ENCODE peak calls at places on chromosomes 16 and 17, in ten cellular contexts. One of them, this sample, is unnamed.

GRCh38 chr17:62720126-62720850 is 87.8 kb downstream of the MARCHF10 start:
- DNase-seq in tibial nerve: no peak
- DNase-seq in A549: peak
- DNase-seq in H1: no peak
- DNase-seq in sigmoid colon: peak
- DNase-seq in ovary: no peak
- DNase-seq in HepG2: peak
- DNase-seq in stomach: no peak
- DNase-seq in transverse colon: no peak
- DNase-seq in GM12878: peak
- DNase-seq in this sample: no peak

GRCh38 chr16:48102083-48103008 is 53.4 kb downstream of the ABCC12 start:
- DNase-seq in A549: no peak
- DNase-seq in stomach: no peak
- DNase-seq in sigmoid colon: no peak
- DNase-seq in ovary: no peak
- DNase-seq in H1: no peak
- DNase-seq in tibial nerve: no peak
- DNase-seq in transverse colon: no peak
- DNase-seq in HepG2: no peak
- DNase-seq in GM12878: no peak
- DNase-seq in this sample: no peak

GRCh38 chr16:17370233-17371013 is 100.3 kb downstream of the XYLT1 start:
- DNase-seq in transverse colon: no peak
- DNase-seq in A549: no peak
- DNase-seq in H1: no peak
- DNase-seq in stomach: no peak
- DNase-seq in tibial nerve: no peak
- DNase-seq in GM12878: no peak
- DNase-seq in ovary: no peak
- DNase-seq in sigmoid colon: no peak
- DNase-seq in HepG2: no peak
- DNase-seq in this sample: no peak

GRCh38 chr17:74280093-74280513 is 6.1 kb downstream of the DNAI2 start:
- DNase-seq in GM12878: no peak
- DNase-seq in A549: no peak
- DNase-seq in stomach: no peak
- DNase-seq in transverse colon: peak
- DNase-seq in sigmoid colon: no peak
- DNase-seq in HepG2: no peak
- DNase-seq in H1: no peak
- DNase-seq in ovary: no peak
- DNase-seq in tibial nerve: no peak
- DNase-seq in this sample: no peak

GRCh38 chr17:1686086-1686485 is 1.4 kb upstream of the PRPF8 start:
- DNase-seq in H1: no peak
- DNase-seq in ovary: no peak
- DNase-seq in A549: no peak
- DNase-seq in sigmoid colon: no peak
- DNase-seq in transverse colon: no peak
- DNase-seq in GM12878: no peak
- DNase-seq in stomach: no peak
- DNase-seq in HepG2: no peak
- DNase-seq in tibial nerve: no peak
- DNase-seq in this sample: no peak

GRCh38 chr16:35711958-35712357 is 2252.5 kb downstream of the TP53TG3F start:
- DNase-seq in tibial nerve: no peak
- DNase-seq in transverse colon: no peak
- DNase-seq in stomach: no peak
- DNase-seq in ovary: no peak
- DNase-seq in A549: no peak
- DNase-seq in H1: no peak
- DNase-seq in GM12878: no peak
- DNase-seq in sigmoid colon: no peak
- DNase-seq in HepG2: no peak
- DNase-seq in this sample: no peak

GRCh38 chr16:83602797-83603735 is 204.7 kb upstream of the HSBP1 start:
- DNase-seq in H1: peak
- DNase-seq in tibial nerve: no peak
- DNase-seq in ovary: no peak
- DNase-seq in HepG2: no peak
- DNase-seq in A549: no peak
- DNase-seq in transverse colon: no peak
- DNase-seq in sigmoid colon: no peak
- DNase-seq in GM12878: no peak
- DNase-seq in stomach: no peak
- DNase-seq in this sample: no peak

GRCh38 chr17:63191610-63192009 is 225.6 kb downstream of the TANC2 start:
- DNase-seq in H1: no peak
- DNase-seq in sigmoid colon: no peak
- DNase-seq in stomach: no peak
- DNase-seq in transverse colon: peak
- DNase-seq in HepG2: no peak
- DNase-seq in tibial nerve: no peak
- DNase-seq in ovary: no peak
- DNase-seq in A549: no peak
- DNase-seq in GM12878: no peak
- DNase-seq in this sample: no peak

DNA sequence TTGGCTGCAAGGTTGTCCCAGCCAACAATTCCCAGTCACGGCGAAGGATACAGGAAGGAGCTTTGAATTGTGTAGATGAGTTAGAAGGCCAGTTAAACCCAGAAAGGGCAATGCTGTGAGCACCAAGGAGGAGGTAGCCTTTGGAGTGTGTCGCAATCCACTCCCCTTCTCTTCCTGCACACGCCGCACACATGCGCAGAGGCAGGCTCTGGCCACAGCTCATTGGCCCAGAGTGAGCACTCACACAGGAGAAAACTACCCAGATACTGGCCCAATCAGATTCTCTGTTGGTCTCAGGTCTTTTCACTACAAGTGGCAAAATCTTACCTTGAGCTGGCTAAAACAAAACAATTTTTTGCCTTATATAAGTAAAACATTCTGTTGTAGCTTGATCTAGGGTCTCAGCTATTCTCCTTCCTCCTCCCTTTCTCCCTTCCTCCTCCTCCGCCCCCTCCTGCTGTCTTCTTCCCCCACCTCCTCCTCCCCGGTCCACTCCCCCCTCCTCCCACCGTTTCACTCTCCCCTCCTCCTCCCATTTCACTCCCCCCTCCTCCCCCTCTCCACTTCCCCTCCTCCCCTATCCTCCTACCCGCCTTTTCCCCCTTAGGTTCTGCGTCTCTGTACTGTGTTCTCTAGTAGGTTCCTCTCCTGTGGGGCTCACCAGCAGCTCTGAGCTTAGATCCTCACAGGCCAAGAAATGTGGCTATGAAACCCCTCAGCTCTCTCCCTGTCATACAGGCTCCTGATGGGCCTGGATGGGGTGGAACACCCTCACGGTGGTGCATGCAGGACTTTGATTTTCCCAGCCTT is 344.9 kb downstream of the CPPED1 start:
- DNase-seq in HepG2: no peak
- DNase-seq in ovary: no peak
- DNase-seq in GM12878: no peak
- DNase-seq in sigmoid colon: no peak
- DNase-seq in A549: no peak
- DNase-seq in H1: no peak
- DNase-seq in tibial nerve: peak
- DNase-seq in transverse colon: peak
- DNase-seq in stomach: no peak
- DNase-seq in this sample: no peak
- TF ChIP-seq POLR2A in HepG2: no peak
- TF ChIP-seq POLR2A in ovary: no peak
- TF ChIP-seq POLR2A in GM12878: no peak
- TF ChIP-seq POLR2A in sigmoid colon: no peak
- TF ChIP-seq POLR2A in A549: no peak
- TF ChIP-seq POLR2A in H1: no peak
- TF ChIP-seq POLR2A in tibial nerve: no peak
- TF ChIP-seq POLR2A in transverse colon: no peak
- TF ChIP-seq POLR2A in stomach: no peak
- TF ChIP-seq POLR2A in this sample: no peak

DNA sequence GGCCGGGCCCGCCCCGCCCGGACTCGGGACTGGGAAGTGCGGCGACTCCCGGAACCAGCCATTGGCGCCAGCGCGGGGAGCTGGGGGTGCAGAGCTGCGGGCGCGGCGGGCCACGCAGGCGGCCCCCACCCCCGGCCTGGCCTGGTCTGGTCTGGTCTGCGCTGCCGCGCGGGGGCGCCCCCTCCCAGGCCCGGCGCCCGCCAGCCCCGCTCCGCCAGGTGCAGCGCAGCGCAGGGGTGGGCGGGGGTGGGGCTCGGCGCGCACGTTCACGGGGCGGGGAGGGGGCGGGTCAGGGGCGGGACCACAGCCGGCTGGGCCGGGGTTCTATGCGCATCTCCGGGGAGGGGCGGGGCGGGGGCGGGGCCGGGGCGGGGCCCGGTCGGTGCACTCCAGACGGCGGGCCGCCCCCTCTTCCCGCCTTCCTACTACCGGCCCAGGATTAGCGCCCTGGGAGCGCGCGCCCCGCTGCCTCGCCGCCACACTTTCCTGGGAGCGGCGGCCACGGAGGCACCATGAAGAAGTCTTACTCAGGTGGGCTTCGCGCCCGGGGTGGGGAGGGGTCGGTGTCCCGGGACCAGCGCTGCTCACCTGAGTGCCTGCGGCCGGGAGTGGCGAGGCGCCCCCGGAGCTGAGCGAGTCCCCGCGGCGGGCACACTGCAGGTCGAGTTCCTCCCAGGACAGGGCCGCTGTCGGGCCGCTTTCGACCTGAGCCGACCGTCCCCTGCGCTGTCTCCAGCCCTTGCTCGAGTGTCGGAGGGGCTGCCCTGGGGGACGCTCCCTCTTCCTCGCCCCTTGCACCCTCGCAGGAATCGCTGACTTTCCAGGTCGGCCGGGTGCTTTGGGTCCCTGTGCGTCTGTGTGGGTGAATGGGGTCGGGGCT is 140.5 kb downstream of the SEC14L1 start:
- DNase-seq in HepG2: peak
- DNase-seq in ovary: peak
- DNase-seq in A549: peak
- DNase-seq in sigmoid colon: peak
- DNase-seq in H1: peak
- DNase-seq in transverse colon: peak
- DNase-seq in stomach: peak
- DNase-seq in GM12878: no peak
- DNase-seq in tibial nerve: no peak
- DNase-seq in this sample: peak
- TF ChIP-seq CTCF in HepG2: peak
- TF ChIP-seq CTCF in ovary: no peak
- TF ChIP-seq CTCF in A549: peak
- TF ChIP-seq CTCF in sigmoid colon: no peak
- TF ChIP-seq CTCF in H1: peak
- TF ChIP-seq CTCF in transverse colon: no peak
- TF ChIP-seq CTCF in stomach: peak
- TF ChIP-seq CTCF in GM12878: peak
- TF ChIP-seq CTCF in tibial nerve: peak
- TF ChIP-seq CTCF in this sample: no peak

GRCh38 chr17:19445105-19445504 is 34.1 kb downstream of the RNF112 start:
- DNase-seq in HepG2: no peak
- DNase-seq in transverse colon: no peak
- DNase-seq in H1: no peak
- DNase-seq in ovary: no peak
- DNase-seq in A549: no peak
- DNase-seq in tibial nerve: no peak
- DNase-seq in GM12878: no peak
- DNase-seq in stomach: no peak
- DNase-seq in sigmoid colon: no peak
- DNase-seq in this sample: no peak

GRCh38 chr17:19440421-19440820 is 29.4 kb downstream of the RNF112 start:
- DNase-seq in A549: no peak
- DNase-seq in tibial nerve: no peak
- DNase-seq in GM12878: no peak
- DNase-seq in sigmoid colon: no peak
- DNase-seq in HepG2: no peak
- DNase-seq in ovary: no peak
- DNase-seq in transverse colon: no peak
- DNase-seq in H1: no peak
- DNase-seq in stomach: no peak
- DNase-seq in this sample: no peak

GRCh38 chr17:19447085-19447583 is 36.1 kb downstream of the RNF112 start:
- DNase-seq in tibial nerve: peak
- DNase-seq in ovary: peak
- DNase-seq in transverse colon: peak
- DNase-seq in GM12878: peak
- DNase-seq in sigmoid colon: peak
- DNase-seq in stomach: peak
- DNase-seq in H1: peak
- DNase-seq in HepG2: peak
- DNase-seq in A549: peak
- DNase-seq in this sample: no peak

GRCh38 chr17:19448341-19449268 is 37.6 kb downstream of the RNF112 start:
- DNase-seq in tibial nerve: peak
- DNase-seq in transverse colon: no peak
- DNase-seq in sigmoid colon: peak
- DNase-seq in GM12878: no peak
- DNase-seq in HepG2: peak
- DNase-seq in stomach: no peak
- DNase-seq in A549: no peak
- DNase-seq in ovary: no peak
- DNase-seq in H1: no peak
- DNase-seq in this sample: no peak

DNA sequence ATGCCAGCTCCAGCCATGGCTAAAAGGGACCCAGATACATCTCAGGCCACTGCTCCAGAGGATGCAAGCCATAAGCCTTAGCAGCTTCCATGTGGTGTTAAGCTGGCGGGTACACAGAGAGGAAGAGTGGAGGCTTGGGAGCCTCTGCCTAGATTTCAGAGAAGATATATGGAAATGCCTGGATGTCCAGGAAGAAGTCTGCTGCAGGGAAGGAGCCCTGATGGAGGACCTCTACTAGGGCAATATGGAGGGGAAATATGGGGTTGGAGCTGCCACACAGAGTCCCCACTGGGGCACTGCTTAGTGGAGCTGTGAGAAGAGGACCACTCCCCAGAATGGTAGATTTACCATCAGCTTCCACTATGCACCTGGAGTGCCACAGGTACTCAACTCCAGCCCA is 32.1 kb downstream of the RNF112 start:
- DNase-seq in GM12878: no peak
- DNase-seq in tibial nerve: no peak
- DNase-seq in HepG2: no peak
- DNase-seq in A549: no peak
- DNase-seq in transverse colon: no peak
- DNase-seq in ovary: no peak
- DNase-seq in H1: no peak
- DNase-seq in stomach: no peak
- DNase-seq in sigmoid colon: no peak
- DNase-seq in this sample: no peak
- TF ChIP-seq EP300 in GM12878: no peak
- TF ChIP-seq EP300 in tibial nerve: no peak
- TF ChIP-seq EP300 in HepG2: no peak
- TF ChIP-seq EP300 in A549: no peak
- TF ChIP-seq EP300 in transverse colon: no peak
- TF ChIP-seq EP300 in ovary: no peak
- TF ChIP-seq EP300 in H1: no peak
- TF ChIP-seq EP300 in stomach: no peak
- TF ChIP-seq EP300 in sigmoid colon: no peak
- TF ChIP-seq EP300 in this sample: no peak

DNA sequence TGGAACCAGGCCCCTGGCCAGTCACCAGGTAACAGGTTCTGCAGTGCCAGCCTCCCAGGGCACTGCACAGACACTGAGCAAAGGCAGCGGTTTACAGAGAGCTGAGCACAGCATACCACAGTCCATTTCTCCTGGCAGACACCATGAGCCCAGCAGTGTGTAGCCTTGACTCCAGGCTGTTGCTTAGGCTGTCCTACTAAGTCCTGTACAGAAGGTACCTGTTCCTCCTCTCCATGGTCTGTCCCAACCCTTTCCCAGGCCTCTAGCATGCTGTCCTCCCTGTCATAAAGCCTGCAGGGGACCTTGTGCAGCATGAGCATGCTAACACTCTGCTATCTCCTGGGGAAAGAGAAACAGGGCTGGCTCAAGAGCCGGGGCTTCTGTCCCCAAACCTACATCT is 20.0 kb downstream of the ATP6V0D1 start:
- DNase-seq in HepG2: no peak
- DNase-seq in A549: no peak
- DNase-seq in stomach: no peak
- DNase-seq in transverse colon: no peak
- DNase-seq in tibial nerve: no peak
- DNase-seq in GM12878: no peak
- DNase-seq in sigmoid colon: no peak
- DNase-seq in H1: no peak
- DNase-seq in ovary: no peak
- DNase-seq in this sample: no peak
- TF ChIP-seq POLR2A in HepG2: no peak
- TF ChIP-seq POLR2A in A549: no peak
- TF ChIP-seq POLR2A in stomach: no peak
- TF ChIP-seq POLR2A in transverse colon: no peak
- TF ChIP-seq POLR2A in tibial nerve: no peak
- TF ChIP-seq POLR2A in GM12878: peak
- TF ChIP-seq POLR2A in sigmoid colon: no peak
- TF ChIP-seq POLR2A in H1: no peak
- TF ChIP-seq POLR2A in ovary: no peak
- TF ChIP-seq POLR2A in this sample: no peak

This sample was measured in upper lobe of left lung.